ENCODE peak calls at places on chromosomes 12 and 14, in seven cellular contexts. One of them, this sample, is unnamed.

GRCh38 chr12:81222841-81223595 is 145.1 kb downstream of the ACSS3 start:
- DNase-seq in activated CD4-positive, CD25-positive, alpha-beta regulatory T cell treated with anti-CD3 and anti-CD28 coated beads, Interleukin-2, amount 50 U/mL, for 16 hours: no peak
- DNase-seq in DMS79 treated with DMSO at 0.1 percent for 48 hours: no peak
- DNase-seq in AG09319: no peak
- DNase-seq in stimulated activated CD4-positive, alpha-beta T cell treated with anti-CD3 and anti-CD28 coated beads, Interleukin-1b, Interleukin-23, amount 100 ng/mL, for 4 hours: no peak
- DNase-seq in NAMALWA: no peak
- DNase-seq in EL: peak; percentile 44
- DNase-seq in this sample: no peak

GRCh38 chr12:48819986-48820385 is 1.7 kb downstream of the CACNB3 start:
- DNase-seq in EL: no peak
- DNase-seq in NAMALWA: no peak
- DNase-seq in activated CD4-positive, CD25-positive, alpha-beta regulatory T cell treated with anti-CD3 and anti-CD28 coated beads, Interleukin-2, amount 50 U/mL, for 16 hours: no peak
- DNase-seq in stimulated activated CD4-positive, alpha-beta T cell treated with anti-CD3 and anti-CD28 coated beads, Interleukin-1b, Interleukin-23, amount 100 ng/mL, for 4 hours: no peak
- DNase-seq in AG09319: no peak
- DNase-seq in DMS79 treated with DMSO at 0.1 percent for 48 hours: no peak
- DNase-seq in this sample: no peak

GRCh38 chr14:46490150-46490769 is 161.3 kb downstream of the RPL10L start:
- DNase-seq in AG09319: no peak
- DNase-seq in DMS79 treated with DMSO at 0.1 percent for 48 hours: no peak
- DNase-seq in NAMALWA: peak; percentile 41
- DNase-seq in stimulated activated CD4-positive, alpha-beta T cell treated with anti-CD3 and anti-CD28 coated beads, Interleukin-1b, Interleukin-23, amount 100 ng/mL, for 4 hours: no peak
- DNase-seq in EL: no peak
- DNase-seq in activated CD4-positive, CD25-positive, alpha-beta regulatory T cell treated with anti-CD3 and anti-CD28 coated beads, Interleukin-2, amount 50 U/mL, for 16 hours: no peak
- DNase-seq in this sample: no peak

GRCh38 chr12:31353730-31354708 is 28.1 kb upstream of the SINHCAF start:
- DNase-seq in DMS79 treated with DMSO at 0.1 percent for 48 hours: peak; percentile 82
- DNase-seq in AG09319: no peak
- DNase-seq in EL: no peak
- DNase-seq in NAMALWA: no peak
- DNase-seq in activated CD4-positive, CD25-positive, alpha-beta regulatory T cell treated with anti-CD3 and anti-CD28 coated beads, Interleukin-2, amount 50 U/mL, for 16 hours: no peak
- DNase-seq in stimulated activated CD4-positive, alpha-beta T cell treated with anti-CD3 and anti-CD28 coated beads, Interleukin-1b, Interleukin-23, amount 100 ng/mL, for 4 hours: no peak
- DNase-seq in this sample: no peak

GRCh38 chr12:57898308-57898970 is 42.9 kb upstream of the ATP23 start:
- DNase-seq in AG09319: no peak
- DNase-seq in activated CD4-positive, CD25-positive, alpha-beta regulatory T cell treated with anti-CD3 and anti-CD28 coated beads, Interleukin-2, amount 50 U/mL, for 16 hours: no peak
- DNase-seq in stimulated activated CD4-positive, alpha-beta T cell treated with anti-CD3 and anti-CD28 coated beads, Interleukin-1b, Interleukin-23, amount 100 ng/mL, for 4 hours: no peak
- DNase-seq in EL: no peak
- DNase-seq in DMS79 treated with DMSO at 0.1 percent for 48 hours: no peak
- DNase-seq in NAMALWA: peak; percentile 56
- DNase-seq in this sample: no peak

GRCh38 chr14:71703477-71703876 is 228.8 kb upstream of the RGS6 start:
- DNase-seq in NAMALWA: no peak
- DNase-seq in stimulated activated CD4-positive, alpha-beta T cell treated with anti-CD3 and anti-CD28 coated beads, Interleukin-1b, Interleukin-23, amount 100 ng/mL, for 4 hours: no peak
- DNase-seq in activated CD4-positive, CD25-positive, alpha-beta regulatory T cell treated with anti-CD3 and anti-CD28 coated beads, Interleukin-2, amount 50 U/mL, for 16 hours: no peak
- DNase-seq in EL: no peak
- DNase-seq in AG09319: no peak
- DNase-seq in DMS79 treated with DMSO at 0.1 percent for 48 hours: peak; percentile 47
- DNase-seq in this sample: no peak

GRCh38 chr12:27547592-27547991 is 23.6 kb downstream of the PPFIBP1 start:
- DNase-seq in AG09319: no peak
- DNase-seq in NAMALWA: no peak
- DNase-seq in DMS79 treated with DMSO at 0.1 percent for 48 hours: no peak
- DNase-seq in stimulated activated CD4-positive, alpha-beta T cell treated with anti-CD3 and anti-CD28 coated beads, Interleukin-1b, Interleukin-23, amount 100 ng/mL, for 4 hours: no peak
- DNase-seq in EL: no peak
- DNase-seq in activated CD4-positive, CD25-positive, alpha-beta regulatory T cell treated with anti-CD3 and anti-CD28 coated beads, Interleukin-2, amount 50 U/mL, for 16 hours: no peak
- DNase-seq in this sample: no peak

GRCh38 chr12:98464155-98464554 is 51.2 kb upstream of the TMPO start:
- DNase-seq in DMS79 treated with DMSO at 0.1 percent for 48 hours: no peak
- DNase-seq in activated CD4-positive, CD25-positive, alpha-beta regulatory T cell treated with anti-CD3 and anti-CD28 coated beads, Interleukin-2, amount 50 U/mL, for 16 hours: no peak
- DNase-seq in stimulated activated CD4-positive, alpha-beta T cell treated with anti-CD3 and anti-CD28 coated beads, Interleukin-1b, Interleukin-23, amount 100 ng/mL, for 4 hours: no peak
- DNase-seq in AG09319: no peak
- DNase-seq in EL: no peak
- DNase-seq in NAMALWA: no peak
- DNase-seq in this sample: no peak

GRCh38 chr14:68394719-68395117 is 398.1 kb downstream of the ZFP36L1 start:
- DNase-seq in activated CD4-positive, CD25-positive, alpha-beta regulatory T cell treated with anti-CD3 and anti-CD28 coated beads, Interleukin-2, amount 50 U/mL, for 16 hours: no peak
- DNase-seq in stimulated activated CD4-positive, alpha-beta T cell treated with anti-CD3 and anti-CD28 coated beads, Interleukin-1b, Interleukin-23, amount 100 ng/mL, for 4 hours: no peak
- DNase-seq in DMS79 treated with DMSO at 0.1 percent for 48 hours: no peak
- DNase-seq in NAMALWA: no peak
- DNase-seq in AG09319: no peak
- DNase-seq in EL: no peak
- DNase-seq in this sample: no peak

GRCh38 chr12:88156075-88156654 is 14.1 kb downstream of the TMTC3 start:
- DNase-seq in stimulated activated CD4-positive, alpha-beta T cell treated with anti-CD3 and anti-CD28 coated beads, Interleukin-1b, Interleukin-23, amount 100 ng/mL, for 4 hours: no peak
- DNase-seq in AG09319: no peak
- DNase-seq in DMS79 treated with DMSO at 0.1 percent for 48 hours: no peak
- DNase-seq in EL: no peak
- DNase-seq in NAMALWA: no peak
- DNase-seq in activated CD4-positive, CD25-positive, alpha-beta regulatory T cell treated with anti-CD3 and anti-CD28 coated beads, Interleukin-2, amount 50 U/mL, for 16 hours: no peak
- DNase-seq in this sample: no peak

GRCh38 chr14:34098045-34098984 is 147.4 kb upstream of the EGLN3 start:
- DNase-seq in EL: peak; percentile 32
- DNase-seq in AG09319: peak; percentile 14
- DNase-seq in activated CD4-positive, CD25-positive, alpha-beta regulatory T cell treated with anti-CD3 and anti-CD28 coated beads, Interleukin-2, amount 50 U/mL, for 16 hours: no peak
- DNase-seq in NAMALWA: peak; percentile 1
- DNase-seq in stimulated activated CD4-positive, alpha-beta T cell treated with anti-CD3 and anti-CD28 coated beads, Interleukin-1b, Interleukin-23, amount 100 ng/mL, for 4 hours: no peak
- DNase-seq in DMS79 treated with DMSO at 0.1 percent for 48 hours: no peak
- DNase-seq in this sample: no peak

GRCh38 chr14:31025335-31026075 is at the start of gene AP4S1:
- DNase-seq in activated CD4-positive, CD25-positive, alpha-beta regulatory T cell treated with anti-CD3 and anti-CD28 coated beads, Interleukin-2, amount 50 U/mL, for 16 hours: peak; percentile 10
- DNase-seq in AG09319: no peak
- DNase-seq in stimulated activated CD4-positive, alpha-beta T cell treated with anti-CD3 and anti-CD28 coated beads, Interleukin-1b, Interleukin-23, amount 100 ng/mL, for 4 hours: peak; percentile 33
- DNase-seq in DMS79 treated with DMSO at 0.1 percent for 48 hours: peak; percentile 78
- DNase-seq in NAMALWA: peak; percentile 66
- DNase-seq in EL: peak; percentile 41
- DNase-seq in this sample: peak; percentile 28

GRCh38 chr12:12804432-12804886 is 8.7 kb upstream of the DDX47 start:
- DNase-seq in NAMALWA: no peak
- DNase-seq in activated CD4-positive, CD25-positive, alpha-beta regulatory T cell treated with anti-CD3 and anti-CD28 coated beads, Interleukin-2, amount 50 U/mL, for 16 hours: no peak
- DNase-seq in DMS79 treated with DMSO at 0.1 percent for 48 hours: no peak
- DNase-seq in EL: peak; percentile 91
- DNase-seq in stimulated activated CD4-positive, alpha-beta T cell treated with anti-CD3 and anti-CD28 coated beads, Interleukin-1b, Interleukin-23, amount 100 ng/mL, for 4 hours: no peak
- DNase-seq in AG09319: peak; percentile 63
- DNase-seq in this sample: no peak

GRCh38 chr12:1544991-1545700 is 49.2 kb downstream of the FBXL14 start:
- DNase-seq in AG09319: no peak
- DNase-seq in activated CD4-positive, CD25-positive, alpha-beta regulatory T cell treated with anti-CD3 and anti-CD28 coated beads, Interleukin-2, amount 50 U/mL, for 16 hours: no peak
- DNase-seq in EL: peak; percentile 36
- DNase-seq in stimulated activated CD4-positive, alpha-beta T cell treated with anti-CD3 and anti-CD28 coated beads, Interleukin-1b, Interleukin-23, amount 100 ng/mL, for 4 hours: no peak
- DNase-seq in NAMALWA: peak; percentile 40
- DNase-seq in DMS79 treated with DMSO at 0.1 percent for 48 hours: no peak
- DNase-seq in this sample: no peak

GRCh38 chr12:14770495-14771313 is 32.6 kb downstream of the WBP11 start:
- DNase-seq in activated CD4-positive, CD25-positive, alpha-beta regulatory T cell treated with anti-CD3 and anti-CD28 coated beads, Interleukin-2, amount 50 U/mL, for 16 hours: peak; percentile 91
- DNase-seq in stimulated activated CD4-positive, alpha-beta T cell treated with anti-CD3 and anti-CD28 coated beads, Interleukin-1b, Interleukin-23, amount 100 ng/mL, for 4 hours: peak; percentile 78
- DNase-seq in EL: peak; percentile 96
- DNase-seq in NAMALWA: peak; percentile 96
- DNase-seq in AG09319: peak; percentile 78
- DNase-seq in DMS79 treated with DMSO at 0.1 percent for 48 hours: peak; percentile 92
- DNase-seq in this sample: peak; percentile 96

GRCh38 chr12:52454411-52455201 is 2.7 kb upstream of the KRT6B start:
- DNase-seq in NAMALWA: no peak
- DNase-seq in activated CD4-positive, CD25-positive, alpha-beta regulatory T cell treated with anti-CD3 and anti-CD28 coated beads, Interleukin-2, amount 50 U/mL, for 16 hours: no peak
- DNase-seq in AG09319: no peak
- DNase-seq in DMS79 treated with DMSO at 0.1 percent for 48 hours: no peak
- DNase-seq in stimulated activated CD4-positive, alpha-beta T cell treated with anti-CD3 and anti-CD28 coated beads, Interleukin-1b, Interleukin-23, amount 100 ng/mL, for 4 hours: no peak
- DNase-seq in EL: no peak
- DNase-seq in this sample: no peak

GRCh38 chr14:69114763-69115162 is 38.2 kb downstream of the DCAF5 start:
- DNase-seq in EL: no peak
- DNase-seq in AG09319: no peak
- DNase-seq in activated CD4-positive, CD25-positive, alpha-beta regulatory T cell treated with anti-CD3 and anti-CD28 coated beads, Interleukin-2, amount 50 U/mL, for 16 hours: no peak
- DNase-seq in stimulated activated CD4-positive, alpha-beta T cell treated with anti-CD3 and anti-CD28 coated beads, Interleukin-1b, Interleukin-23, amount 100 ng/mL, for 4 hours: no peak
- DNase-seq in DMS79 treated with DMSO at 0.1 percent for 48 hours: no peak
- DNase-seq in NAMALWA: no peak
- DNase-seq in this sample: no peak

GRCh38 chr12:85835810-85836715 is at the start of gene RASSF9:
- DNase-seq in activated CD4-positive, CD25-positive, alpha-beta regulatory T cell treated with anti-CD3 and anti-CD28 coated beads, Interleukin-2, amount 50 U/mL, for 16 hours: no peak
- DNase-seq in DMS79 treated with DMSO at 0.1 percent for 48 hours: no peak
- DNase-seq in EL: peak; percentile 30
- DNase-seq in NAMALWA: no peak
- DNase-seq in stimulated activated CD4-positive, alpha-beta T cell treated with anti-CD3 and anti-CD28 coated beads, Interleukin-1b, Interleukin-23, amount 100 ng/mL, for 4 hours: no peak
- DNase-seq in AG09319: peak; percentile 60
- DNase-seq in this sample: no peak

GRCh38 chr12:104524026-104524425 is 67.3 kb downstream of the CHST11 start:
- DNase-seq in DMS79 treated with DMSO at 0.1 percent for 48 hours: peak; percentile 67
- DNase-seq in NAMALWA: no peak
- DNase-seq in EL: no peak
- DNase-seq in activated CD4-positive, CD25-positive, alpha-beta regulatory T cell treated with anti-CD3 and anti-CD28 coated beads, Interleukin-2, amount 50 U/mL, for 16 hours: no peak
- DNase-seq in stimulated activated CD4-positive, alpha-beta T cell treated with anti-CD3 and anti-CD28 coated beads, Interleukin-1b, Interleukin-23, amount 100 ng/mL, for 4 hours: no peak
- DNase-seq in AG09319: peak; percentile 60
- DNase-seq in this sample: no peak

GRCh38 chr12:9365296-9365695 is 157.1 kb upstream of the PZP start:
- DNase-seq in NAMALWA: no peak
- DNase-seq in AG09319: no peak
- DNase-seq in activated CD4-positive, CD25-positive, alpha-beta regulatory T cell treated with anti-CD3 and anti-CD28 coated beads, Interleukin-2, amount 50 U/mL, for 16 hours: no peak
- DNase-seq in EL: no peak
- DNase-seq in DMS79 treated with DMSO at 0.1 percent for 48 hours: no peak
- DNase-seq in stimulated activated CD4-positive, alpha-beta T cell treated with anti-CD3 and anti-CD28 coated beads, Interleukin-1b, Interleukin-23, amount 100 ng/mL, for 4 hours: no peak
- DNase-seq in this sample: no peak

GRCh38 chr12:70576341-70577282 is 60.6 kb downstream of the PTPRB start:
- DNase-seq in EL: peak; percentile 77
- DNase-seq in AG09319: peak; percentile 54
- DNase-seq in activated CD4-positive, CD25-positive, alpha-beta regulatory T cell treated with anti-CD3 and anti-CD28 coated beads, Interleukin-2, amount 50 U/mL, for 16 hours: no peak
- DNase-seq in stimulated activated CD4-positive, alpha-beta T cell treated with anti-CD3 and anti-CD28 coated beads, Interleukin-1b, Interleukin-23, amount 100 ng/mL, for 4 hours: no peak
- DNase-seq in NAMALWA: peak; percentile 76
- DNase-seq in DMS79 treated with DMSO at 0.1 percent for 48 hours: peak; percentile 19
- DNase-seq in this sample: no peak

GRCh38 chr14:24051789-24052655 is at the start of gene CARMIL3:
- DNase-seq in NAMALWA: peak; percentile 74
- DNase-seq in stimulated activated CD4-positive, alpha-beta T cell treated with anti-CD3 and anti-CD28 coated beads, Interleukin-1b, Interleukin-23, amount 100 ng/mL, for 4 hours: peak; percentile 59
- DNase-seq in activated CD4-positive, CD25-positive, alpha-beta regulatory T cell treated with anti-CD3 and anti-CD28 coated beads, Interleukin-2, amount 50 U/mL, for 16 hours: no peak
- DNase-seq in DMS79 treated with DMSO at 0.1 percent for 48 hours: peak; percentile 63
- DNase-seq in EL: peak; percentile 55
- DNase-seq in AG09319: no peak
- DNase-seq in this sample: no peak

GRCh38 chr14:73674986-73675385 is 30.2 kb downstream of the DNAL1 start:
- DNase-seq in DMS79 treated with DMSO at 0.1 percent for 48 hours: no peak
- DNase-seq in NAMALWA: no peak
- DNase-seq in AG09319: no peak
- DNase-seq in activated CD4-positive, CD25-positive, alpha-beta regulatory T cell treated with anti-CD3 and anti-CD28 coated beads, Interleukin-2, amount 50 U/mL, for 16 hours: no peak
- DNase-seq in EL: no peak
- DNase-seq in stimulated activated CD4-positive, alpha-beta T cell treated with anti-CD3 and anti-CD28 coated beads, Interleukin-1b, Interleukin-23, amount 100 ng/mL, for 4 hours: no peak
- DNase-seq in this sample: no peak

GRCh38 chr12:125324861-125325260 is 259.6 kb downstream of the AACS start:
- DNase-seq in activated CD4-positive, CD25-positive, alpha-beta regulatory T cell treated with anti-CD3 and anti-CD28 coated beads, Interleukin-2, amount 50 U/mL, for 16 hours: no peak
- DNase-seq in AG09319: no peak
- DNase-seq in NAMALWA: no peak
- DNase-seq in stimulated activated CD4-positive, alpha-beta T cell treated with anti-CD3 and anti-CD28 coated beads, Interleukin-1b, Interleukin-23, amount 100 ng/mL, for 4 hours: no peak
- DNase-seq in EL: no peak
- DNase-seq in DMS79 treated with DMSO at 0.1 percent for 48 hours: no peak
- DNase-seq in this sample: no peak

GRCh38 chr14:38257500-38257899 is 1.6 kb upstream of the CLEC14A start:
- DNase-seq in NAMALWA: no peak
- DNase-seq in DMS79 treated with DMSO at 0.1 percent for 48 hours: no peak
- DNase-seq in stimulated activated CD4-positive, alpha-beta T cell treated with anti-CD3 and anti-CD28 coated beads, Interleukin-1b, Interleukin-23, amount 100 ng/mL, for 4 hours: no peak
- DNase-seq in activated CD4-positive, CD25-positive, alpha-beta regulatory T cell treated with anti-CD3 and anti-CD28 coated beads, Interleukin-2, amount 50 U/mL, for 16 hours: no peak
- DNase-seq in EL: peak; percentile 18
- DNase-seq in AG09319: no peak
- DNase-seq in this sample: no peak

This sample was measured in central memory CD8-positive, alpha-beta T cell.